ENCODE peak calls at places on chromosomes 12 and 14, in five cellular contexts. X is HEK293T, G is hepatocyte, V is RWPE2, B is mesothelial cell of epicardium. E is an unnamed sample.
A peak's percentile ranks its signal among the peaks of the same experiment; 100 is the strongest.

GRCh38 chr12:33649992-33650391 is 210.4 kb upstream of the SYT10 start:
- DNase-seq in X (no peak), G (no peak), V (no peak), B (no peak), E (no peak)

GRCh38 chr12:131007031-131007793 is 53.5 kb downstream of the ADGRD1 start:
- DNase-seq in X (no peak), G (peak; percentile 81), V (no peak), B (no peak), E (peak; percentile 21)

GRCh38 chr14:65346895-65347294 is 65.6 kb upstream of the FUT8 start:
- DNase-seq in X (no peak), G (peak; percentile 32), V (no peak), B (no peak), E (no peak)

GRCh38 chr14:74290415-74290814 is 12.3 kb downstream of the ABCD4 start:
- DNase-seq in X (peak; percentile 64), G (no peak), V (no peak), B (no peak), E (peak; percentile 55)

GRCh38 chr12:4230526-4230925 is 43.0 kb upstream of the CCND2 start:
- DNase-seq in X (no peak), G (no peak), V (no peak), B (no peak), E (no peak)

GRCh38 chr14:64387232-64387737 is 868 bp upstream of the MTHFD1 start:
- DNase-seq in X (peak; percentile 23), G (peak; percentile 39), V (peak; percentile 68), B (no peak), E (peak; percentile 56)

GRCh38 chr14:65419593-65420252 is 7.2 kb downstream of the FUT8 start:
- DNase-seq in X (no peak), G (no peak), V (no peak), B (no peak), E (no peak)

GRCh38 chr12:92506891-92507290 is 195.9 kb upstream of the PLEKHG7 start:
- DNase-seq in X (no peak), G (no peak), V (no peak), B (no peak), E (no peak)

GRCh38 chr12:75585309-75585708 is 73.9 kb upstream of the KRR1 start:
- DNase-seq in X (no peak), G (no peak), V (no peak), B (no peak), E (no peak)

GRCh38 chr12:43015090-43015737 is 425.7 kb upstream of the PRICKLE1 start:
- DNase-seq in X (no peak), G (no peak), V (no peak), B (no peak), E (no peak)

GRCh38 chr14:94144765-94145164 is 15.4 kb upstream of the IFI27L2 start:
- DNase-seq in X (no peak), G (no peak), V (no peak), B (no peak), E (peak; percentile 39)

GRCh38 chr12:14723763-14724162 is 27.4 kb upstream of the GUCY2C start:
- DNase-seq in X (peak; percentile 55), G (peak; percentile 58), V (no peak), B (no peak), E (peak; percentile 51)

GRCh38 chr14:87041290-87042020 is 951.5 kb downstream of the GALC start:
- DNase-seq in X (no peak), G (no peak), V (no peak), B (no peak), E (no peak)

GRCh38 chr14:75223664-75224154 is 47.3 kb upstream of the TMED10 start:
- DNase-seq in X (no peak), G (no peak), V (no peak), B (no peak), E (peak; percentile 79)

GRCh38 chr14:94748667-94749347 is 21.1 kb downstream of the GSC start:
- DNase-seq in X (peak; percentile 61), G (peak; percentile 50), V (no peak), B (no peak), E (peak; percentile 62)

GRCh38 chr12:77166711-77167110 is 101.3 kb upstream of the E2F7 start:
- DNase-seq in X (no peak), G (no peak), V (no peak), B (no peak), E (no peak)

GRCh38 chr12:130715150-130715995 is 726 bp downstream of the RIMBP2 start:
- DNase-seq in X (no peak), G (peak; percentile 37), V (no peak), B (no peak), E (peak; percentile 57)

GRCh38 chr12:27619308-27619707 is 76.9 kb upstream of the REP15 start:
- DNase-seq in X (no peak), G (peak; percentile 38), V (no peak), B (no peak), E (no peak)

GRCh38 chr14:103935102-103935501 is 6.8 kb downstream of the TDRD9 start:
- DNase-seq in X (no peak), G (no peak), V (no peak), B (no peak), E (no peak)

GRCh38 chr12:131616316-131617098 is 94.4 kb upstream of the SFSWAP start:
- DNase-seq in X (no peak), G (no peak), V (no peak), B (no peak), E (no peak)

GRCh38 chr12:115259968-115260806 is 576.2 kb upstream of the TBX3 start:
- DNase-seq in X (no peak), G (no peak), V (no peak), B (no peak), E (no peak)

GRCh38 chr12:63276537-63277365 is 125.8 kb upstream of the AVPR1A start:
- DNase-seq in X (peak; percentile 43), G (peak; percentile 74), V (no peak), B (no peak), E (peak; percentile 78)

GRCh38 chr14:104280902-104281767 is 142.7 kb downstream of the KIF26A start:
- DNase-seq in X (no peak), G (no peak), V (peak; percentile 62), B (peak; percentile 14), E (peak; percentile 30)

GRCh38 chr12:89920866-89921265 is 212.2 kb upstream of the ATP2B1 start:
- DNase-seq in X (no peak), G (no peak), V (no peak), B (no peak), E (no peak)

GRCh38 chr12:97989366-97989940 is 525.9 kb upstream of the TMPO start:
- DNase-seq in X (no peak), G (no peak), V (no peak), B (no peak), E (no peak)

E was measured in neural progenitor cell.